ENCODE peak calls at places on chromosomes 3 and 15, in ten cellular contexts. One of them, this sample, is unnamed.

GRCh38 chr15:47523669-47524068 is 193.6 kb upstream of the SEMA6D start:
- DNase-seq in body of pancreas: no peak
- DNase-seq in CD8-positive, alpha-beta T cell: no peak
- DNase-seq in breast epithelium: no peak
- DNase-seq in BJ: no peak
- DNase-seq in LNCaP clone FGC: no peak
- DNase-seq in tibial artery: no peak
- DNase-seq in astrocyte of the spinal cord: peak
- DNase-seq in fibroblast of mammary gland: peak
- DNase-seq in ovary: no peak
- DNase-seq in this sample: peak

GRCh38 chr3:134365766-134366065 is 8.5 kb downstream of the AMOTL2 start:
- DNase-seq in body of pancreas: no peak
- DNase-seq in CD8-positive, alpha-beta T cell: no peak
- DNase-seq in breast epithelium: no peak
- DNase-seq in BJ: no peak
- DNase-seq in LNCaP clone FGC: no peak
- DNase-seq in tibial artery: peak
- DNase-seq in astrocyte of the spinal cord: no peak
- DNase-seq in fibroblast of mammary gland: no peak
- DNase-seq in ovary: no peak
- DNase-seq in this sample: no peak

GRCh38 chr3:4806535-4807108 is 172.6 kb upstream of the BHLHE40 start:
- DNase-seq in body of pancreas: no peak
- DNase-seq in CD8-positive, alpha-beta T cell: no peak
- DNase-seq in breast epithelium: no peak
- DNase-seq in BJ: no peak
- DNase-seq in LNCaP clone FGC: no peak
- DNase-seq in tibial artery: no peak
- DNase-seq in astrocyte of the spinal cord: no peak
- DNase-seq in fibroblast of mammary gland: no peak
- DNase-seq in ovary: no peak
- DNase-seq in this sample: no peak

GRCh38 chr15:69478259-69478687 is 25.7 kb downstream of the RPLP1 start:
- DNase-seq in body of pancreas: peak
- DNase-seq in CD8-positive, alpha-beta T cell: peak
- DNase-seq in breast epithelium: no peak
- DNase-seq in BJ: no peak
- DNase-seq in LNCaP clone FGC: no peak
- DNase-seq in tibial artery: no peak
- DNase-seq in astrocyte of the spinal cord: peak
- DNase-seq in fibroblast of mammary gland: peak
- DNase-seq in ovary: peak
- DNase-seq in this sample: peak

GRCh38 chr3:119318871-119319270 is 24.7 kb downstream of the ARHGAP31 start:
- DNase-seq in body of pancreas: no peak
- DNase-seq in CD8-positive, alpha-beta T cell: no peak
- DNase-seq in breast epithelium: no peak
- DNase-seq in BJ: no peak
- DNase-seq in LNCaP clone FGC: no peak
- DNase-seq in tibial artery: no peak
- DNase-seq in astrocyte of the spinal cord: peak
- DNase-seq in fibroblast of mammary gland: peak
- DNase-seq in ovary: no peak
- DNase-seq in this sample: peak

GRCh38 chr3:67087788-67088187 is 89.7 kb downstream of the KBTBD8 start:
- DNase-seq in body of pancreas: no peak
- DNase-seq in CD8-positive, alpha-beta T cell: no peak
- DNase-seq in breast epithelium: no peak
- DNase-seq in BJ: no peak
- DNase-seq in LNCaP clone FGC: no peak
- DNase-seq in tibial artery: no peak
- DNase-seq in astrocyte of the spinal cord: no peak
- DNase-seq in fibroblast of mammary gland: no peak
- DNase-seq in ovary: no peak
- DNase-seq in this sample: no peak

GRCh38 chr15:28935316-28935715 is 49.5 kb downstream of the APBA2 start:
- DNase-seq in body of pancreas: no peak
- DNase-seq in CD8-positive, alpha-beta T cell: peak
- DNase-seq in breast epithelium: no peak
- DNase-seq in BJ: no peak
- DNase-seq in LNCaP clone FGC: no peak
- DNase-seq in tibial artery: peak
- DNase-seq in astrocyte of the spinal cord: no peak
- DNase-seq in fibroblast of mammary gland: no peak
- DNase-seq in ovary: no peak
- DNase-seq in this sample: no peak

GRCh38 chr15:38062679-38063078 is 128.2 kb downstream of the TMCO5A start:
- DNase-seq in body of pancreas: no peak
- DNase-seq in CD8-positive, alpha-beta T cell: no peak
- DNase-seq in breast epithelium: no peak
- DNase-seq in BJ: no peak
- DNase-seq in LNCaP clone FGC: no peak
- DNase-seq in tibial artery: no peak
- DNase-seq in astrocyte of the spinal cord: no peak
- DNase-seq in fibroblast of mammary gland: peak
- DNase-seq in ovary: no peak
- DNase-seq in this sample: peak

GRCh38 chr15:67124111-67124510 is 58.7 kb downstream of the SMAD3 start:
- DNase-seq in body of pancreas: no peak
- DNase-seq in CD8-positive, alpha-beta T cell: no peak
- DNase-seq in breast epithelium: no peak
- DNase-seq in BJ: no peak
- DNase-seq in LNCaP clone FGC: no peak
- DNase-seq in tibial artery: peak
- DNase-seq in astrocyte of the spinal cord: no peak
- DNase-seq in fibroblast of mammary gland: no peak
- DNase-seq in ovary: no peak
- DNase-seq in this sample: no peak

GRCh38 chr15:53351373-53351772 is 408.1 kb downstream of the WDR72 start:
- DNase-seq in body of pancreas: no peak
- DNase-seq in CD8-positive, alpha-beta T cell: no peak
- DNase-seq in breast epithelium: no peak
- DNase-seq in BJ: no peak
- DNase-seq in LNCaP clone FGC: no peak
- DNase-seq in tibial artery: no peak
- DNase-seq in astrocyte of the spinal cord: no peak
- DNase-seq in fibroblast of mammary gland: no peak
- DNase-seq in ovary: no peak
- DNase-seq in this sample: no peak

GRCh38 chr3:23611737-23612295 is 193.9 kb upstream of the UBE2E1 start:
- DNase-seq in body of pancreas: peak
- DNase-seq in CD8-positive, alpha-beta T cell: no peak
- DNase-seq in breast epithelium: no peak
- DNase-seq in BJ: no peak
- DNase-seq in LNCaP clone FGC: no peak
- DNase-seq in tibial artery: peak
- DNase-seq in astrocyte of the spinal cord: peak
- DNase-seq in fibroblast of mammary gland: peak
- DNase-seq in ovary: peak
- DNase-seq in this sample: peak

GRCh38 chr3:27253831-27254230 is 115.4 kb downstream of the NEK10 start:
- DNase-seq in body of pancreas: peak
- DNase-seq in CD8-positive, alpha-beta T cell: no peak
- DNase-seq in breast epithelium: peak
- DNase-seq in BJ: no peak
- DNase-seq in LNCaP clone FGC: peak
- DNase-seq in tibial artery: no peak
- DNase-seq in astrocyte of the spinal cord: peak
- DNase-seq in fibroblast of mammary gland: peak
- DNase-seq in ovary: no peak
- DNase-seq in this sample: peak

GRCh38 chr15:76196949-76197315 is 114.3 kb downstream of the ETFA start:
- DNase-seq in body of pancreas: peak
- DNase-seq in CD8-positive, alpha-beta T cell: no peak
- DNase-seq in breast epithelium: peak
- DNase-seq in BJ: no peak
- DNase-seq in LNCaP clone FGC: no peak
- DNase-seq in tibial artery: peak
- DNase-seq in astrocyte of the spinal cord: no peak
- DNase-seq in fibroblast of mammary gland: no peak
- DNase-seq in ovary: no peak
- DNase-seq in this sample: no peak

DNA sequence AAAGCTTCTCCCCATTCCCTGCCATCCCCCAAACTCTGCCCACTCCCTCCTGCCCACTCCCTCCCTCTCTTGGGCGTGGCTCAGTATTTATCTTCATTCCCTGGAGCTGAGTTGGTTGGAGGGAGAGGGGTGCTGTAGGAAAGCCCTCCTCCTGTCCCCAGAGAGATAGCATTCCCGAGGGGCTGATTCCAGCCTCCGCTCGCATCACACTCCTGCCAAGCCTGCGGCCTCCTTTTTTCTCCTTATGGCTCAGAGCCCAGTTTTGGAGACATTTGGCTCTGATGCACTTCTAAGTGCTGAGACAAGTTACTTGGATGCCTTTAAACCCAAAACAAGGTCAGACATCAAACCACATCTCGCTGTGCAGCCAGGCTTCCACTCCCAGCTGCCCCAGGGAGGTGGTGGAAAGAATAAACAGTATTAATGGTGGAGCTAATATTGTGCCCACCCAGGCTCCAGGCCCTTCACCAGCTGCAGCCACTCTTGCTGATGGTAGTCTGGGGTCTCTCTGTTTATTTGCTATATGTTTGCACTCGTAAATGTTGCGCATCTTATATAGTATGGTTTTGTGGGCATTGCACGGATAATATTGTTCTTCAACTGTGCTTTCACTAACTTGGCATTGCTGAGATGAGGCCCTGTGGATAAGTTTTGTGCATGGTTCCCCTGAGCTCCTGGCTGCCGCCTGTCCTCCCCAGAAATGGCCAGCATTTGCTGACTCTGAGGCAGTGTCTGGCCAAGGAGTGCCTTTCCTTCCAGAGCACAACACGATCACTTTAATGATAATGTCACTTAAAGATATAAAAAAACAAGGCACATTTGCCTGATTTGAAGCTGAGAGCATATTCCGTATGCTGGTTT is 157.2 kb downstream of the LRRC28 start:
- DNase-seq in body of pancreas: no peak
- DNase-seq in CD8-positive, alpha-beta T cell: no peak
- DNase-seq in breast epithelium: peak
- DNase-seq in BJ: peak
- DNase-seq in LNCaP clone FGC: no peak
- DNase-seq in tibial artery: peak
- DNase-seq in astrocyte of the spinal cord: peak
- DNase-seq in fibroblast of mammary gland: peak
- DNase-seq in ovary: peak
- DNase-seq in this sample: peak
- H3K4me3 ChIP-seq in body of pancreas: no peak
- H3K4me3 ChIP-seq in CD8-positive, alpha-beta T cell: no peak
- H3K4me3 ChIP-seq in breast epithelium: peak
- H3K4me3 ChIP-seq in BJ: no peak
- H3K4me3 ChIP-seq in LNCaP clone FGC: no peak
- H3K4me3 ChIP-seq in tibial artery: no peak
- H3K4me3 ChIP-seq in astrocyte of the spinal cord: no peak
- H3K4me3 ChIP-seq in fibroblast of mammary gland: no peak
- H3K4me3 ChIP-seq in ovary: no peak
- H3K4me3 ChIP-seq in this sample: no peak

GRCh38 chr15:23565395-23566069 is at the start of gene MKRN3:
- DNase-seq in body of pancreas: no peak
- DNase-seq in CD8-positive, alpha-beta T cell: peak
- DNase-seq in breast epithelium: no peak
- DNase-seq in BJ: no peak
- DNase-seq in LNCaP clone FGC: peak
- DNase-seq in tibial artery: no peak
- DNase-seq in astrocyte of the spinal cord: peak
- DNase-seq in fibroblast of mammary gland: no peak
- DNase-seq in ovary: no peak
- DNase-seq in this sample: peak
- H3K4me3 ChIP-seq in body of pancreas: no peak
- H3K4me3 ChIP-seq in CD8-positive, alpha-beta T cell: peak
- H3K4me3 ChIP-seq in breast epithelium: peak
- H3K4me3 ChIP-seq in BJ: peak
- H3K4me3 ChIP-seq in LNCaP clone FGC: peak
- H3K4me3 ChIP-seq in tibial artery: peak
- H3K4me3 ChIP-seq in astrocyte of the spinal cord: peak
- H3K4me3 ChIP-seq in fibroblast of mammary gland: no peak
- H3K4me3 ChIP-seq in ovary: peak
- H3K4me3 ChIP-seq in this sample: peak

DNA sequence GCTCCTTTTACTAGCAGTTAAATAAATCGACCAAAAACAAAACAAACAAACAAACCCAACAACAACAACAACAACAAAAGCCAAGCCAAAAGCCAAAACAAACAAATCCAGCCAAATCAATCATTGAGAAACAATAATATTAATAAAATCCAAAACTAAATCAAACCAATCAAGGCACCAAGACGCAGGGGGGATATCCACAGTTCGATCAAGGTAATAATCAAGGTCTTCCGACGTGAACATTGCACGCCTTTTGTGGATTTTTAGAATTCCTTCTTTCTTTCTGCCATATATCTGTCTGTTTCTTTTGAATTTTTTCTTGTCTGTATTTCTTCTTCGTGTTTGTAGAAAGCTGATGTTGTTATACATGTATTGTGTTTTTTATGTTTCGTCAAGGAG is 860 bp downstream of the ARPP21 start:
- DNase-seq in body of pancreas: no peak
- DNase-seq in CD8-positive, alpha-beta T cell: no peak
- DNase-seq in breast epithelium: no peak
- DNase-seq in BJ: no peak
- DNase-seq in LNCaP clone FGC: no peak
- DNase-seq in tibial artery: no peak
- DNase-seq in astrocyte of the spinal cord: no peak
- DNase-seq in fibroblast of mammary gland: no peak
- DNase-seq in ovary: no peak
- DNase-seq in this sample: no peak
- H3K4me3 ChIP-seq in body of pancreas: no peak
- H3K4me3 ChIP-seq in CD8-positive, alpha-beta T cell: no peak
- H3K4me3 ChIP-seq in breast epithelium: peak
- H3K4me3 ChIP-seq in BJ: no peak
- H3K4me3 ChIP-seq in LNCaP clone FGC: no peak
- H3K4me3 ChIP-seq in tibial artery: peak
- H3K4me3 ChIP-seq in astrocyte of the spinal cord: peak
- H3K4me3 ChIP-seq in fibroblast of mammary gland: no peak
- H3K4me3 ChIP-seq in ovary: no peak
- H3K4me3 ChIP-seq in this sample: no peak

DNA sequence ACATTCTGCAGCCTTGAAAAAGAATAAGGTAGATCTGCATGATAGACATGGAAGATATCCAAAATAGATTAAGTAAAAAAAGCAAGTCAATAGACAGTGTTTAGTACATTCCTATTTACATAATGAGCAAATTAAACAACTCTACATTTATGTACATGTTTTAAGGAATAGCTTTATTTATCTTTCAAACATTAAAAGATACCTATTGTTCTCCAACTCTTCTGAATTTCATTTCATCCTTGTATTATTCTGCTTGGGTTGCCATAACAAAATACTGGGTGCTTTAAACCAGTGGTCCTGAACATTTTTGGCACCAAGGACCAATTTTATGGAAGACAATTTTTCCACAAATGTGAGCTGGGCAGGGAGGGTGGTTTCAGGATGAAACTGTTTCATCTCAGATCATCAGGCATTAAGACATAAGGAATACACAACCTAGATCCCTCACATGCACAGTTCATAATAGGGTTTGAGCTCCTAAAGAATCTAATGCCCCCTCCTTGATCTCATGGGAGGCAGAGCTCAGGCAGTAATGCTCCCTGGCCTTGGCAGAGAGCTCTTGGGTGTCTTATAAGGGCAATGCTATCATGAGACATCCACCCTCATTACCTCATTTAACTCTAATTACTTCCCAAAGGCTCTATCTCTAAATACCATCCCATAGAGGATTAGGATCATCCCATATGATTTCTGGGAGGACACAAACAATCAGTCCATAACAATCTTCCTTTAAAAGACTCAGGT is 6.8 kb upstream of the KATNBL1 start:
- DNase-seq in body of pancreas: no peak
- DNase-seq in CD8-positive, alpha-beta T cell: no peak
- DNase-seq in breast epithelium: no peak
- DNase-seq in BJ: no peak
- DNase-seq in LNCaP clone FGC: peak
- DNase-seq in tibial artery: no peak
- DNase-seq in astrocyte of the spinal cord: no peak
- DNase-seq in fibroblast of mammary gland: no peak
- DNase-seq in ovary: no peak
- DNase-seq in this sample: no peak
- H3K4me3 ChIP-seq in body of pancreas: no peak
- H3K4me3 ChIP-seq in CD8-positive, alpha-beta T cell: no peak
- H3K4me3 ChIP-seq in breast epithelium: no peak
- H3K4me3 ChIP-seq in BJ: no peak
- H3K4me3 ChIP-seq in LNCaP clone FGC: no peak
- H3K4me3 ChIP-seq in tibial artery: no peak
- H3K4me3 ChIP-seq in astrocyte of the spinal cord: no peak
- H3K4me3 ChIP-seq in fibroblast of mammary gland: no peak
- H3K4me3 ChIP-seq in ovary: no peak
- H3K4me3 ChIP-seq in this sample: no peak

This sample was measured in fibroblast of villous mesenchyme.